ENCODE peak calls at places on chromosomes 11 and 22, in seven cellular contexts. One of them, this sample, is unnamed.

GRCh38 chr11:99020324-99021225 is at the start of gene CNTN5:
- DNase-seq in GM12878: no peak
- DNase-seq in foreskin fibroblast: no peak
- DNase-seq in AG10803: no peak
- DNase-seq in fibroblast of the aortic adventitia: no peak
- DNase-seq in CD4-positive, alpha-beta T cell: no peak
- DNase-seq in RWPE1: peak
- DNase-seq in this sample: no peak

GRCh38 chr11:104090767-104091166 is 54.3 kb downstream of the DDI1 start:
- DNase-seq in GM12878: no peak
- DNase-seq in CD4-positive, alpha-beta T cell: no peak
- DNase-seq in foreskin fibroblast: no peak
- DNase-seq in AG10803: peak
- DNase-seq in RWPE1: no peak
- DNase-seq in fibroblast of the aortic adventitia: no peak
- DNase-seq in this sample: no peak

GRCh38 chr11:118980191-118980881 is 8.8 kb downstream of the FOXR1 start:
- DNase-seq in foreskin fibroblast: no peak
- DNase-seq in GM12878: no peak
- DNase-seq in fibroblast of the aortic adventitia: no peak
- DNase-seq in AG10803: no peak
- DNase-seq in CD4-positive, alpha-beta T cell: no peak
- DNase-seq in RWPE1: no peak
- DNase-seq in this sample: no peak

GRCh38 chr11:58058276-58059010 is 27.7 kb downstream of the OR6Q1 start:
- DNase-seq in GM12878: no peak
- DNase-seq in RWPE1: no peak
- DNase-seq in AG10803: no peak
- DNase-seq in CD4-positive, alpha-beta T cell: no peak
- DNase-seq in foreskin fibroblast: no peak
- DNase-seq in fibroblast of the aortic adventitia: no peak
- DNase-seq in this sample: no peak

GRCh38 chr11:110121204-110121603 is 28.0 kb downstream of the ZC3H12C start:
- DNase-seq in AG10803: peak
- DNase-seq in CD4-positive, alpha-beta T cell: no peak
- DNase-seq in RWPE1: peak
- DNase-seq in foreskin fibroblast: peak
- DNase-seq in GM12878: no peak
- DNase-seq in fibroblast of the aortic adventitia: peak
- DNase-seq in this sample: no peak

GRCh38 chr22:45413368-45414211 is at the start of the genes RIBC2 and SMC1B:
- DNase-seq in RWPE1: peak
- DNase-seq in fibroblast of the aortic adventitia: peak
- DNase-seq in CD4-positive, alpha-beta T cell: peak
- DNase-seq in foreskin fibroblast: peak
- DNase-seq in GM12878: peak
- DNase-seq in AG10803: peak
- DNase-seq in this sample: peak

GRCh38 chr22:32764330-32765116 is 37.0 kb upstream of the TIMP3 start:
- DNase-seq in RWPE1: no peak
- DNase-seq in AG10803: peak
- DNase-seq in fibroblast of the aortic adventitia: peak
- DNase-seq in GM12878: no peak
- DNase-seq in CD4-positive, alpha-beta T cell: no peak
- DNase-seq in foreskin fibroblast: peak
- DNase-seq in this sample: no peak

GRCh38 chr11:69817265-69818236 is 1.7 kb downstream of the FGF3 start:
- DNase-seq in RWPE1: no peak
- DNase-seq in AG10803: no peak
- DNase-seq in fibroblast of the aortic adventitia: no peak
- DNase-seq in GM12878: no peak
- DNase-seq in CD4-positive, alpha-beta T cell: no peak
- DNase-seq in foreskin fibroblast: no peak
- DNase-seq in this sample: no peak

GRCh38 chr11:93216511-93217121 is 18.8 kb upstream of the SLC36A4 start:
- DNase-seq in fibroblast of the aortic adventitia: no peak
- DNase-seq in AG10803: no peak
- DNase-seq in RWPE1: no peak
- DNase-seq in CD4-positive, alpha-beta T cell: no peak
- DNase-seq in GM12878: no peak
- DNase-seq in foreskin fibroblast: no peak
- DNase-seq in this sample: no peak

GRCh38 chr11:87307101-87307500 is 269.4 kb downstream of the TMEM135 start:
- DNase-seq in GM12878: no peak
- DNase-seq in RWPE1: no peak
- DNase-seq in foreskin fibroblast: no peak
- DNase-seq in AG10803: no peak
- DNase-seq in CD4-positive, alpha-beta T cell: no peak
- DNase-seq in fibroblast of the aortic adventitia: peak
- DNase-seq in this sample: no peak

GRCh38 chr11:20303451-20303965 is 60.0 kb upstream of the HTATIP2 start:
- DNase-seq in foreskin fibroblast: no peak
- DNase-seq in GM12878: no peak
- DNase-seq in AG10803: no peak
- DNase-seq in fibroblast of the aortic adventitia: no peak
- DNase-seq in RWPE1: no peak
- DNase-seq in CD4-positive, alpha-beta T cell: no peak
- DNase-seq in this sample: no peak

GRCh38 chr11:40130427-40130826 is 1329.0 kb downstream of the LRRC4C start:
- DNase-seq in fibroblast of the aortic adventitia: no peak
- DNase-seq in GM12878: no peak
- DNase-seq in CD4-positive, alpha-beta T cell: no peak
- DNase-seq in foreskin fibroblast: no peak
- DNase-seq in AG10803: no peak
- DNase-seq in RWPE1: no peak
- DNase-seq in this sample: no peak

GRCh38 chr11:35663408-35663702 is 780 bp downstream of the TRIM44 start:
- DNase-seq in foreskin fibroblast: no peak
- DNase-seq in RWPE1: no peak
- DNase-seq in CD4-positive, alpha-beta T cell: no peak
- DNase-seq in AG10803: no peak
- DNase-seq in GM12878: no peak
- DNase-seq in fibroblast of the aortic adventitia: no peak
- DNase-seq in this sample: no peak

GRCh38 chr11:65430406-65431217 is 8.0 kb downstream of the NEAT1 start:
- DNase-seq in CD4-positive, alpha-beta T cell: no peak
- DNase-seq in fibroblast of the aortic adventitia: peak
- DNase-seq in RWPE1: no peak
- DNase-seq in AG10803: peak
- DNase-seq in foreskin fibroblast: no peak
- DNase-seq in GM12878: no peak
- DNase-seq in this sample: no peak

GRCh38 chr11:26992031-26992541 is 1.8 kb upstream of the FIBIN start:
- DNase-seq in CD4-positive, alpha-beta T cell: no peak
- DNase-seq in foreskin fibroblast: peak
- DNase-seq in fibroblast of the aortic adventitia: peak
- DNase-seq in RWPE1: peak
- DNase-seq in GM12878: no peak
- DNase-seq in AG10803: peak
- DNase-seq in this sample: no peak

GRCh38 chr11:9039194-9039593 is 35.4 kb upstream of the NRIP3 start:
- DNase-seq in AG10803: no peak
- DNase-seq in GM12878: peak
- DNase-seq in foreskin fibroblast: no peak
- DNase-seq in fibroblast of the aortic adventitia: no peak
- DNase-seq in CD4-positive, alpha-beta T cell: no peak
- DNase-seq in RWPE1: peak
- DNase-seq in this sample: no peak

GRCh38 chr11:128824199-128825049 is 42.7 kb downstream of the KCNJ1 start:
- DNase-seq in RWPE1: no peak
- DNase-seq in AG10803: no peak
- DNase-seq in GM12878: no peak
- DNase-seq in foreskin fibroblast: no peak
- DNase-seq in fibroblast of the aortic adventitia: no peak
- DNase-seq in CD4-positive, alpha-beta T cell: no peak
- DNase-seq in this sample: no peak

GRCh38 chr22:46062232-46062615 is 85.3 kb upstream of the WNT7B start:
- DNase-seq in AG10803: no peak
- DNase-seq in foreskin fibroblast: no peak
- DNase-seq in GM12878: no peak
- DNase-seq in CD4-positive, alpha-beta T cell: no peak
- DNase-seq in RWPE1: no peak
- DNase-seq in fibroblast of the aortic adventitia: no peak
- DNase-seq in this sample: no peak

GRCh38 chr11:76243648-76244285 is 37.5 kb upstream of the WNT11 start:
- DNase-seq in fibroblast of the aortic adventitia: no peak
- DNase-seq in RWPE1: no peak
- DNase-seq in GM12878: no peak
- DNase-seq in CD4-positive, alpha-beta T cell: no peak
- DNase-seq in AG10803: no peak
- DNase-seq in foreskin fibroblast: no peak
- DNase-seq in this sample: no peak

GRCh38 chr11:61082931-61083531 is 19.3 kb upstream of the CD5 start:
- DNase-seq in AG10803: no peak
- DNase-seq in GM12878: no peak
- DNase-seq in CD4-positive, alpha-beta T cell: no peak
- DNase-seq in RWPE1: no peak
- DNase-seq in foreskin fibroblast: no peak
- DNase-seq in fibroblast of the aortic adventitia: no peak
- DNase-seq in this sample: no peak

GRCh38 chr11:111851636-111852035 is 19.7 kb downstream of the ALG9 start:
- DNase-seq in foreskin fibroblast: no peak
- DNase-seq in AG10803: peak
- DNase-seq in RWPE1: no peak
- DNase-seq in GM12878: no peak
- DNase-seq in CD4-positive, alpha-beta T cell: no peak
- DNase-seq in fibroblast of the aortic adventitia: peak
- DNase-seq in this sample: no peak
- TF ChIP-seq CTCF in foreskin fibroblast: peak
- TF ChIP-seq CTCF in AG10803: peak
- TF ChIP-seq CTCF in RWPE1: peak
- TF ChIP-seq CTCF in GM12878: no peak
- TF ChIP-seq CTCF in CD4-positive, alpha-beta T cell: no peak
- TF ChIP-seq CTCF in fibroblast of the aortic adventitia: peak
- TF ChIP-seq CTCF in this sample: no peak

GRCh38 chr11:120181446-120181992 is 29.3 kb upstream of the OAF start:
- DNase-seq in fibroblast of the aortic adventitia: no peak
- DNase-seq in CD4-positive, alpha-beta T cell: no peak
- DNase-seq in GM12878: no peak
- DNase-seq in foreskin fibroblast: no peak
- DNase-seq in AG10803: no peak
- DNase-seq in RWPE1: no peak
- DNase-seq in this sample: peak

GRCh38 chr11:120182357-120182756 is 28.5 kb upstream of the OAF start:
- DNase-seq in CD4-positive, alpha-beta T cell: no peak
- DNase-seq in RWPE1: no peak
- DNase-seq in foreskin fibroblast: no peak
- DNase-seq in AG10803: no peak
- DNase-seq in fibroblast of the aortic adventitia: no peak
- DNase-seq in GM12878: no peak
- DNase-seq in this sample: peak

GRCh38 chr11:120182790-120183491 is 27.9 kb upstream of the OAF start:
- DNase-seq in foreskin fibroblast: no peak
- DNase-seq in fibroblast of the aortic adventitia: peak
- DNase-seq in AG10803: no peak
- DNase-seq in GM12878: no peak
- DNase-seq in CD4-positive, alpha-beta T cell: no peak
- DNase-seq in RWPE1: peak
- DNase-seq in this sample: peak

GRCh38 chr11:120179071-120179672 is 31.7 kb upstream of the OAF start:
- DNase-seq in CD4-positive, alpha-beta T cell: no peak
- DNase-seq in GM12878: no peak
- DNase-seq in fibroblast of the aortic adventitia: no peak
- DNase-seq in foreskin fibroblast: no peak
- DNase-seq in AG10803: no peak
- DNase-seq in RWPE1: no peak
- DNase-seq in this sample: peak

DNA sequence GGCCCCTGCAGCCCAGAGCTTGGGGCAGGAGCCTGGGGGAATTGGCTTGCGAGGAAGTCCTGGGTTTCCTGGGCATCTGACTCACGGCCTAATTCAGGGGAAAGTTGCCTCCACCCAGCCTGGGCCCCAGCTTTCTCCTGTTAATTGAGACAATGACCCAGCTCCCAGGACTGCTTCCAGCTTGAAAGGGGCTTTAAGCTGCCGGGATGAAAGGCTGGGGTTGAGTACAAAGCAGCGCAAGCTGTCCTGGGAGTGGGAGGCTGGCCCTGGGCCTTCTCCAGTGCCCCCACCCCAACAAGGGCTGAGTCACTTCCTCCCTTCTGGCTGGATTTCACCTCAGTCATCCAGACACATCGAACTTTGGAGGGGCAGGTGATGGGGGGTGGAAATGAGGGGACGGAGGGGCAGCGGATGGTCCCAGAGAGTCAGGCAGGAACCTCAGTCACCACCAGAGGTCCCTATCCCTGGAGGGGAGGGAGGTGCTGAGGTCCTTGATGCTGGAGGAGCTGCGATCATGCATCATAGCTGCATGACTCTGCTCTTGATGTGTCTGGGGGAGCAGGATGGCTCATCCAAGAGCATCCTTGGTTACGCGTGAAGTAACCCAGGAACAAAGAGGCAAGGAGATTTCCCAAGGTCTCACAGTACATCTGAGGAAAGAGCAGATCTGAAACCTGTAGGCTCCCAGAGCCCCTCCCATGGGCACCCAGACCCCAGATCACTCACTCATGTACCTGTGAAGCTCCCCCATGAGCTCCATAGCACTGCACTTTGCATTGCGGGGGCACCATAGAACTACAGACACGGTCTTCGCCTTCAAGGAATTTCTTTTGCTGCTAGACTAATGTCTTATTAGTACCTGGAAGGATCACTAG is 30.0 kb upstream of the OAF start:
- DNase-seq in GM12878: no peak
- DNase-seq in foreskin fibroblast: peak
- DNase-seq in RWPE1: no peak
- DNase-seq in CD4-positive, alpha-beta T cell: no peak
- DNase-seq in AG10803: peak
- DNase-seq in fibroblast of the aortic adventitia: peak
- DNase-seq in this sample: peak
- TF ChIP-seq CTCF in GM12878: no peak
- TF ChIP-seq CTCF in foreskin fibroblast: peak
- TF ChIP-seq CTCF in RWPE1: no peak
- TF ChIP-seq CTCF in CD4-positive, alpha-beta T cell: no peak
- TF ChIP-seq CTCF in AG10803: peak
- TF ChIP-seq CTCF in fibroblast of the aortic adventitia: no peak
- TF ChIP-seq CTCF in this sample: no peak

GRCh38 chr22:27627444-27627833 is 174.1 kb downstream of the MN1 start:
- DNase-seq in AG10803: no peak
- DNase-seq in CD4-positive, alpha-beta T cell: no peak
- DNase-seq in fibroblast of the aortic adventitia: no peak
- DNase-seq in GM12878: no peak
- DNase-seq in RWPE1: no peak
- DNase-seq in foreskin fibroblast: no peak
- DNase-seq in this sample: no peak
- TF ChIP-seq CTCF in AG10803: no peak
- TF ChIP-seq CTCF in CD4-positive, alpha-beta T cell: no peak
- TF ChIP-seq CTCF in fibroblast of the aortic adventitia: no peak
- TF ChIP-seq CTCF in GM12878: no peak
- TF ChIP-seq CTCF in RWPE1: no peak
- TF ChIP-seq CTCF in foreskin fibroblast: peak
- TF ChIP-seq CTCF in this sample: no peak

DNA sequence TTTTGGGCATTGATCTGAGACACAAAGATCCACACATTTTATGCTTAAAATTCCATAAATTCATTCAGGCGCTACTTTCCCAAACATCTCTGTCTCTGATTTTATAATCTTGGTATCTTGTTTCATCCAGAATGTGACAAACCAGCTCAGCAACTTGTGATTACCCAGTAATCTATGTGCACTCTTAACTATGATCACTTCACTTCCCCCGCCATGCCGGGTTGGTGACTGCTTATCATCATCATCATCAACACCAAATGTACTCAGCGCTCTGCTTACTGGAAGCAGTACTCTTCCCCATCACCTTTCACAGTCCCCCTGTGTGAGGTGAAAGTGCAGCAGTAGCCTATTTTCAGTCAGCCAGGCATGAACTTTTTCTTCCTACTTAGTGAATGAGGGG is 15.2 kb upstream of the MMP7 start:
- DNase-seq in foreskin fibroblast: no peak
- DNase-seq in fibroblast of the aortic adventitia: no peak
- DNase-seq in AG10803: no peak
- DNase-seq in RWPE1: no peak
- DNase-seq in CD4-positive, alpha-beta T cell: no peak
- DNase-seq in GM12878: no peak
- DNase-seq in this sample: no peak
- TF ChIP-seq CTCF in foreskin fibroblast: no peak
- TF ChIP-seq CTCF in fibroblast of the aortic adventitia: no peak
- TF ChIP-seq CTCF in AG10803: no peak
- TF ChIP-seq CTCF in RWPE1: no peak
- TF ChIP-seq CTCF in CD4-positive, alpha-beta T cell: no peak
- TF ChIP-seq CTCF in GM12878: no peak
- TF ChIP-seq CTCF in this sample: no peak